ENCODE peak calls at places on chromosomes 2 and 18, in six cellular contexts. A is SW 1271; I is ecto neural progenitor cell; B is anterior cingulate cortex; V is stimulated activated CD4-positive, alpha-beta T cell treated with anti-CD3 and anti-CD28 coated beads, TNF-alpha, amount 100 ng/mL, for 4 hours; K is D341Med. R is an unnamed sample.

GRCh38 chr2:206271066-206271465 is 3.4 kb upstream of the ZDBF2 start:
- DNase-seq in K (no peak), I (no peak), V (no peak), B (no peak), A (no peak), R (no peak)

GRCh38 chr18:80000877-80001276 is 12.5 kb upstream of the TXNL4A start:
- DNase-seq in A (no peak), K (no peak), I (no peak), B (no peak), V (no peak), R (no peak)

GRCh38 chr18:31102020-31102684 is at the start of gene DSC2:
- DNase-seq in B (peak; percentile 38), V (no peak), A (no peak), K (peak; percentile 48), I (peak; percentile 87), R (no peak)

GRCh38 chr2:113886479-113887383 is 3.2 kb upstream of the ACTR3 start:
- DNase-seq in B (no peak), I (no peak), K (no peak), A (peak; percentile 41), V (no peak), R (no peak)

GRCh38 chr18:35827275-35827929 is 145.1 kb upstream of the RMP24 start:
- DNase-seq in V (no peak), K (no peak), B (no peak), A (no peak), I (no peak), R (no peak)

GRCh38 chr2:197399887-197400540 is 34.8 kb downstream of the SF3B1 start:
- DNase-seq in I (no peak), A (no peak), K (no peak), B (no peak), V (no peak), R (no peak)

GRCh38 chr2:105546623-105546964 is 147.7 kb upstream of the FHL2 start:
- DNase-seq in A (no peak), V (no peak), B (no peak), I (no peak), K (no peak), R (no peak)

GRCh38 chr2:130391058-130391871 is 35.4 kb downstream of the PTPN18 start:
- DNase-seq in B (peak; percentile 80), K (peak; percentile 78), V (no peak), A (peak; percentile 23), I (peak; percentile 80), R (peak; percentile 83)

GRCh38 chr2:19649785-19650380 is 251.9 kb downstream of the TTC32 start:
- DNase-seq in K (no peak), A (no peak), B (no peak), V (no peak), I (no peak), R (no peak)

GRCh38 chr2:55585451-55586079 is 31.9 kb downstream of the PPP4R3B start:
- DNase-seq in V (no peak), A (peak; percentile 25), I (no peak), B (no peak), K (no peak), R (no peak)

GRCh38 chr2:21217421-21217820 is 93.7 kb downstream of the TDRD15 start:
- DNase-seq in K (no peak), A (no peak), I (no peak), V (no peak), B (no peak), R (no peak)

GRCh38 chr2:65186872-65187851 is 40.5 kb upstream of the ACTR2 start:
- DNase-seq in K (peak; percentile 82), B (peak; percentile 53), V (peak; percentile 45), A (no peak), I (peak; percentile 81), R (peak; percentile 54)

GRCh38 chr2:108621087-108621559 is 86.9 kb downstream of the LIMS1 start:
- DNase-seq in K (peak; percentile 28), I (no peak), A (peak; percentile 40), V (peak; percentile 62), B (no peak), R (no peak)

GRCh38 chr2:158635961-158636601 is 159.0 kb upstream of the DAPL1 start:
- DNase-seq in A (no peak), I (no peak), V (no peak), B (no peak), K (no peak), R (no peak)

GRCh38 chr2:239811806-239812560 is 213.2 kb downstream of the NDUFA10 start:
- DNase-seq in B (no peak), V (no peak), I (no peak), A (no peak), K (no peak), R (no peak)

GRCh38 chr2:68662466-68662865 is 19.1 kb downstream of the PROKR1 start:
- DNase-seq in A (no peak), B (no peak), V (no peak), K (no peak), I (no peak), R (no peak)

GRCh38 chr2:144834954-144835633 is 315.2 kb upstream of the ZEB2 start:
- DNase-seq in K (no peak), V (no peak), I (no peak), A (no peak), B (no peak), R (peak; percentile 10)

GRCh38 chr2:239917957-239918481 is 107.1 kb downstream of the NDUFA10 start:
- DNase-seq in I (peak; percentile 30), V (no peak), K (no peak), B (no peak), A (no peak), R (no peak)

GRCh38 chr2:219478916-219479315 is 19.8 kb upstream of the GMPPA start:
- DNase-seq in B (no peak), V (no peak), K (no peak), A (no peak), I (no peak), R (no peak)

GRCh38 chr2:197145471-197146056 is 165.0 kb downstream of the ANKRD44 start:
- DNase-seq in A (no peak), V (no peak), B (no peak), K (no peak), I (no peak), R (no peak)

GRCh38 chr2:158131919-158132566 is 30.4 kb downstream of the UPP2 start:
- DNase-seq in K (peak; percentile 56), I (no peak), B (no peak), V (no peak), A (no peak), R (no peak)

GRCh38 chr2:213246665-213247281 is 37.5 kb upstream of the SPAG16 start:
- DNase-seq in K (peak; percentile 25), B (no peak), V (peak; percentile 18), I (no peak), A (no peak), R (peak; percentile 68)

GRCh38 chr2:178331474-178332431 is 119.2 kb downstream of the PRKRA start:
- DNase-seq in V (no peak), K (no peak), I (no peak), B (no peak), A (no peak), R (no peak)

GRCh38 chr2:104434363-104434792 is 419.5 kb upstream of the POU3F3 start:
- DNase-seq in K (no peak), B (peak; percentile 19), V (no peak), I (peak; percentile 53), A (no peak), R (peak; percentile 15)

GRCh38 chr18:2510416-2510815 is 60.9 kb downstream of the METTL4 start:
- DNase-seq in I (no peak), V (no peak), B (no peak), A (no peak), K (no peak), R (no peak)

GRCh38 chr2:168913171-168913484 is 12.0 kb downstream of the G6PC2 start:
- DNase-seq in K (no peak), A (no peak), I (no peak), B (no peak), V (no peak), R (no peak)

GRCh38 chr2:240348522-240348921 is 86.9 kb upstream of the GPC1 start:
- DNase-seq in V (no peak), B (no peak), A (no peak), K (no peak), I (no peak), R (peak; percentile 10)